ENCODE peak calls at places on chromosomes 13 and 19, in seven cellular contexts. One of them, this sample, is unnamed.

GRCh38 chr19:29624489-29625210 is 18.6 kb downstream of the POP4 start:
- DNase-seq in neuronal stem cell: no peak
- DNase-seq in fibroblast of lung: peak; percentile 25
- DNase-seq in body of pancreas: no peak
- DNase-seq in cardiac muscle cell: no peak
- DNase-seq in heart right ventricle: no peak
- DNase-seq in CD8-positive, alpha-beta T cell: no peak
- DNase-seq in this sample: no peak

GRCh38 chr19:17975032-17975431 is 8.1 kb downstream of the KCNN1 start:
- DNase-seq in cardiac muscle cell: no peak
- DNase-seq in neuronal stem cell: no peak
- DNase-seq in heart right ventricle: no peak
- DNase-seq in body of pancreas: no peak
- DNase-seq in fibroblast of lung: no peak
- DNase-seq in CD8-positive, alpha-beta T cell: no peak
- DNase-seq in this sample: no peak

GRCh38 chr19:6221220-6221877 is 58.4 kb downstream of the MLLT1 start:
- DNase-seq in body of pancreas: no peak
- DNase-seq in neuronal stem cell: no peak
- DNase-seq in heart right ventricle: no peak
- DNase-seq in fibroblast of lung: no peak
- DNase-seq in CD8-positive, alpha-beta T cell: no peak
- DNase-seq in cardiac muscle cell: no peak
- DNase-seq in this sample: no peak

GRCh38 chr13:51397262-51397933 is 55.4 kb downstream of the INTS6 start:
- DNase-seq in CD8-positive, alpha-beta T cell: no peak
- DNase-seq in neuronal stem cell: no peak
- DNase-seq in fibroblast of lung: peak; percentile 76
- DNase-seq in body of pancreas: peak; percentile 8
- DNase-seq in heart right ventricle: no peak
- DNase-seq in cardiac muscle cell: peak; percentile 59
- DNase-seq in this sample: no peak

GRCh38 chr13:96958286-96958891 is 35.9 kb downstream of the OXGR1 start:
- DNase-seq in heart right ventricle: no peak
- DNase-seq in fibroblast of lung: peak; percentile 8
- DNase-seq in cardiac muscle cell: peak; percentile 46
- DNase-seq in neuronal stem cell: peak; percentile 33
- DNase-seq in CD8-positive, alpha-beta T cell: no peak
- DNase-seq in body of pancreas: peak; percentile 43
- DNase-seq in this sample: no peak

GRCh38 chr19:58356971-58357797 is 3.9 kb upstream of the A1BG start:
- DNase-seq in cardiac muscle cell: peak; percentile 53
- DNase-seq in heart right ventricle: no peak
- DNase-seq in body of pancreas: no peak
- DNase-seq in fibroblast of lung: no peak
- DNase-seq in CD8-positive, alpha-beta T cell: no peak
- DNase-seq in neuronal stem cell: no peak
- DNase-seq in this sample: no peak

GRCh38 chr19:47615230-47615629 is 6.3 kb downstream of the BICRA start:
- DNase-seq in CD8-positive, alpha-beta T cell: no peak
- DNase-seq in fibroblast of lung: no peak
- DNase-seq in body of pancreas: no peak
- DNase-seq in neuronal stem cell: no peak
- DNase-seq in heart right ventricle: no peak
- DNase-seq in cardiac muscle cell: no peak
- DNase-seq in this sample: no peak

GRCh38 chr19:18437481-18438330 is at the start of gene ISYNA1:
- DNase-seq in neuronal stem cell: peak; percentile 69
- DNase-seq in fibroblast of lung: peak; percentile 58
- DNase-seq in heart right ventricle: peak; percentile 72
- DNase-seq in cardiac muscle cell: peak; percentile 68
- DNase-seq in CD8-positive, alpha-beta T cell: peak; percentile 41
- DNase-seq in body of pancreas: peak; percentile 60
- DNase-seq in this sample: no peak

GRCh38 chr13:26923824-26924605 is 163.4 kb upstream of the GPR12 start:
- DNase-seq in fibroblast of lung: peak; percentile 70
- DNase-seq in heart right ventricle: no peak
- DNase-seq in cardiac muscle cell: peak; percentile 96
- DNase-seq in neuronal stem cell: no peak
- DNase-seq in CD8-positive, alpha-beta T cell: no peak
- DNase-seq in body of pancreas: peak; percentile 9
- DNase-seq in this sample: no peak

GRCh38 chr13:107329991-107330390 is 762.1 kb upstream of the ARGLU1 start:
- DNase-seq in heart right ventricle: no peak
- DNase-seq in body of pancreas: no peak
- DNase-seq in cardiac muscle cell: peak; percentile 22
- DNase-seq in CD8-positive, alpha-beta T cell: no peak
- DNase-seq in fibroblast of lung: peak; percentile 67
- DNase-seq in neuronal stem cell: no peak
- DNase-seq in this sample: no peak

GRCh38 chr13:75258159-75258782 is 223.7 kb downstream of the TBC1D4 start:
- DNase-seq in heart right ventricle: no peak
- DNase-seq in cardiac muscle cell: peak; percentile 70
- DNase-seq in body of pancreas: no peak
- DNase-seq in CD8-positive, alpha-beta T cell: no peak
- DNase-seq in neuronal stem cell: peak; percentile 48
- DNase-seq in fibroblast of lung: peak; percentile 41
- DNase-seq in this sample: no peak

GRCh38 chr19:28731577-28731976 is 481.4 kb downstream of the UQCRFS1 start:
- DNase-seq in CD8-positive, alpha-beta T cell: no peak
- DNase-seq in body of pancreas: no peak
- DNase-seq in cardiac muscle cell: no peak
- DNase-seq in heart right ventricle: no peak
- DNase-seq in neuronal stem cell: no peak
- DNase-seq in fibroblast of lung: no peak
- DNase-seq in this sample: no peak

GRCh38 chr19:12778020-12778904 is 2.9 kb upstream of the HOOK2 start:
- DNase-seq in body of pancreas: peak; percentile 93
- DNase-seq in fibroblast of lung: peak; percentile 83
- DNase-seq in cardiac muscle cell: peak; percentile 93
- DNase-seq in neuronal stem cell: no peak
- DNase-seq in heart right ventricle: peak; percentile 78
- DNase-seq in CD8-positive, alpha-beta T cell: no peak
- DNase-seq in this sample: peak; percentile 75

GRCh38 chr19:45601115-45601514 is 897 bp downstream of the GPR4 start:
- DNase-seq in neuronal stem cell: no peak
- DNase-seq in CD8-positive, alpha-beta T cell: no peak
- DNase-seq in heart right ventricle: no peak
- DNase-seq in cardiac muscle cell: no peak
- DNase-seq in body of pancreas: no peak
- DNase-seq in fibroblast of lung: no peak
- DNase-seq in this sample: no peak

GRCh38 chr19:45597425-45598111 is 4.4 kb downstream of the GPR4 start:
- DNase-seq in fibroblast of lung: no peak
- DNase-seq in heart right ventricle: no peak
- DNase-seq in CD8-positive, alpha-beta T cell: no peak
- DNase-seq in neuronal stem cell: no peak
- DNase-seq in body of pancreas: no peak
- DNase-seq in cardiac muscle cell: no peak
- DNase-seq in this sample: no peak

GRCh38 chr19:45600340-45600885 is 1.6 kb downstream of the GPR4 start:
- DNase-seq in fibroblast of lung: no peak
- DNase-seq in body of pancreas: no peak
- DNase-seq in heart right ventricle: no peak
- DNase-seq in CD8-positive, alpha-beta T cell: no peak
- DNase-seq in neuronal stem cell: no peak
- DNase-seq in cardiac muscle cell: no peak
- DNase-seq in this sample: no peak

GRCh38 chr19:45598267-45599011 is 3.6 kb downstream of the GPR4 start:
- DNase-seq in CD8-positive, alpha-beta T cell: no peak
- DNase-seq in body of pancreas: no peak
- DNase-seq in fibroblast of lung: no peak
- DNase-seq in neuronal stem cell: no peak
- DNase-seq in heart right ventricle: no peak
- DNase-seq in cardiac muscle cell: peak; percentile 62
- DNase-seq in this sample: no peak

GRCh38 chr19:45599286-45599685 is 2.7 kb downstream of the GPR4 start:
- DNase-seq in body of pancreas: no peak
- DNase-seq in heart right ventricle: no peak
- DNase-seq in CD8-positive, alpha-beta T cell: no peak
- DNase-seq in cardiac muscle cell: no peak
- DNase-seq in fibroblast of lung: no peak
- DNase-seq in neuronal stem cell: no peak
- DNase-seq in this sample: no peak
- H3K27me3 ChIP-seq in body of pancreas: no peaks in the 10 kb centered on the region
- H3K27me3 ChIP-seq in heart right ventricle: peaks cover 68% of the 10 kb centered on the region
- H3K27me3 ChIP-seq in CD8-positive, alpha-beta T cell: peaks cover 53% of the 10 kb centered on the region
- H3K27me3 ChIP-seq in cardiac muscle cell: peaks cover 84% of the 10 kb centered on the region
- H3K27me3 ChIP-seq in fibroblast of lung: peaks cover 43% of the 10 kb centered on the region
- H3K27me3 ChIP-seq in neuronal stem cell: peaks cover 70% of the 10 kb centered on the region
- H3K27me3 ChIP-seq in this sample: no peaks in the 10 kb centered on the region

DNA sequence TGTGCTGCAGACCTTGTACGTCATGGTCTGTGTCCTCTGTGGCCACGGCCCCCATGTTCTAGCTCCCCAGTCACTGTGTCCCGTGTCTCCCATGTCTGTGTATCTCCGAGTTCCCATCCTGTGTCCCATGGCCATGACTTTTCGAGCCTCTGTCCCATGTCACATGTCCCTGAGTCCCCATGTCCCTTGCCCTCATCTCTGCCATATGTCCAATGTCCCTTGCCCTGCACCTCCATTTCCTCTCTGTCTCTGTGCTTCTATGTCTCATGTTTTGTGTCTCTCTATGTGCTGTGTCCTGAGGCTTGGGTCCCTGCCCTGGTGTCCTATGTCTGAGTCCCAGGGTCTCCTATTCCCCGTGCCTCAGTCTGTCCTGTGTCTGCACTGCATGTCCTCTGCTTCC is 2.0 kb downstream of the ATP4A start:
- DNase-seq in body of pancreas: no peak
- DNase-seq in neuronal stem cell: no peak
- DNase-seq in fibroblast of lung: no peak
- DNase-seq in cardiac muscle cell: no peak
- DNase-seq in CD8-positive, alpha-beta T cell: no peak
- DNase-seq in heart right ventricle: no peak
- DNase-seq in this sample: no peak
- H3K27ac ChIP-seq in body of pancreas: peak overlapping the region; percentile 10
- H3K27ac ChIP-seq in neuronal stem cell: no peak overlapping the region
- H3K27ac ChIP-seq in fibroblast of lung: no peak overlapping the region
- H3K27ac ChIP-seq in cardiac muscle cell: no peak overlapping the region
- H3K27ac ChIP-seq in CD8-positive, alpha-beta T cell: no peak overlapping the region
- H3K27ac ChIP-seq in heart right ventricle: no peak overlapping the region
- H3K27ac ChIP-seq in this sample: no peak overlapping the region

GRCh38 chr13:99989376-99990044 is 7.9 kb downstream of the ZIC2 start:
- DNase-seq in heart right ventricle: no peak
- DNase-seq in cardiac muscle cell: no peak
- DNase-seq in CD8-positive, alpha-beta T cell: no peak
- DNase-seq in neuronal stem cell: peak; percentile 26
- DNase-seq in body of pancreas: no peak
- DNase-seq in fibroblast of lung: no peak
- DNase-seq in this sample: no peak

GRCh38 chr13:99990045-99990977 is 8.7 kb downstream of the ZIC2 start:
- DNase-seq in neuronal stem cell: peak; percentile 30
- DNase-seq in heart right ventricle: no peak
- DNase-seq in fibroblast of lung: no peak
- DNase-seq in CD8-positive, alpha-beta T cell: no peak
- DNase-seq in body of pancreas: no peak
- DNase-seq in cardiac muscle cell: no peak
- DNase-seq in this sample: no peak

GRCh38 chr13:99987180-99988047 is 5.8 kb downstream of the ZIC2 start:
- DNase-seq in heart right ventricle: no peak
- DNase-seq in CD8-positive, alpha-beta T cell: no peak
- DNase-seq in body of pancreas: no peak
- DNase-seq in cardiac muscle cell: no peak
- DNase-seq in neuronal stem cell: no peak
- DNase-seq in fibroblast of lung: no peak
- DNase-seq in this sample: no peak

GRCh38 chr13:99986751-99987150 is 5.2 kb downstream of the ZIC2 start:
- DNase-seq in CD8-positive, alpha-beta T cell: no peak
- DNase-seq in heart right ventricle: no peak
- DNase-seq in neuronal stem cell: no peak
- DNase-seq in fibroblast of lung: no peak
- DNase-seq in body of pancreas: no peak
- DNase-seq in cardiac muscle cell: no peak
- DNase-seq in this sample: no peak

GRCh38 chr13:99988469-99989375 is 7.1 kb downstream of the ZIC2 start:
- DNase-seq in neuronal stem cell: peak; percentile 6
- DNase-seq in heart right ventricle: no peak
- DNase-seq in fibroblast of lung: no peak
- DNase-seq in body of pancreas: no peak
- DNase-seq in cardiac muscle cell: no peak
- DNase-seq in CD8-positive, alpha-beta T cell: no peak
- DNase-seq in this sample: no peak
- H3K27me3 ChIP-seq in neuronal stem cell: peaks cover 50% of the 10 kb centered on the region
- H3K27me3 ChIP-seq in heart right ventricle: peaks cover 98% of the 10 kb centered on the region
- H3K27me3 ChIP-seq in fibroblast of lung: peaks cover 86% of the 10 kb centered on the region
- H3K27me3 ChIP-seq in body of pancreas: peaks cover 6% of the 10 kb centered on the region
- H3K27me3 ChIP-seq in cardiac muscle cell: peaks cover 99% of the 10 kb centered on the region
- H3K27me3 ChIP-seq in CD8-positive, alpha-beta T cell: peaks cover 91% of the 10 kb centered on the region
- H3K27me3 ChIP-seq in this sample: peaks cover 56% of the 10 kb centered on the region

GRCh38 chr13:48818495-48818961 is 157.2 kb upstream of the FNDC3A start:
- DNase-seq in fibroblast of lung: peak; percentile 97
- DNase-seq in body of pancreas: no peak
- DNase-seq in cardiac muscle cell: peak; percentile 85
- DNase-seq in CD8-positive, alpha-beta T cell: no peak
- DNase-seq in heart right ventricle: no peak
- DNase-seq in neuronal stem cell: no peak
- DNase-seq in this sample: no peak

GRCh38 chr13:48819889-48820288 is 155.8 kb upstream of the FNDC3A start:
- DNase-seq in heart right ventricle: no peak
- DNase-seq in body of pancreas: no peak
- DNase-seq in CD8-positive, alpha-beta T cell: no peak
- DNase-seq in fibroblast of lung: no peak
- DNase-seq in cardiac muscle cell: no peak
- DNase-seq in neuronal stem cell: no peak
- DNase-seq in this sample: no peak

GRCh38 chr13:48816696-48817095 is 159.0 kb upstream of the FNDC3A start:
- DNase-seq in heart right ventricle: no peak
- DNase-seq in CD8-positive, alpha-beta T cell: no peak
- DNase-seq in cardiac muscle cell: no peak
- DNase-seq in neuronal stem cell: no peak
- DNase-seq in body of pancreas: no peak
- DNase-seq in fibroblast of lung: no peak
- DNase-seq in this sample: no peak

GRCh38 chr13:48817166-48817802 is 158.4 kb upstream of the FNDC3A start:
- DNase-seq in heart right ventricle: no peak
- DNase-seq in CD8-positive, alpha-beta T cell: no peak
- DNase-seq in fibroblast of lung: no peak
- DNase-seq in neuronal stem cell: no peak
- DNase-seq in body of pancreas: no peak
- DNase-seq in cardiac muscle cell: no peak
- DNase-seq in this sample: no peak

DNA sequence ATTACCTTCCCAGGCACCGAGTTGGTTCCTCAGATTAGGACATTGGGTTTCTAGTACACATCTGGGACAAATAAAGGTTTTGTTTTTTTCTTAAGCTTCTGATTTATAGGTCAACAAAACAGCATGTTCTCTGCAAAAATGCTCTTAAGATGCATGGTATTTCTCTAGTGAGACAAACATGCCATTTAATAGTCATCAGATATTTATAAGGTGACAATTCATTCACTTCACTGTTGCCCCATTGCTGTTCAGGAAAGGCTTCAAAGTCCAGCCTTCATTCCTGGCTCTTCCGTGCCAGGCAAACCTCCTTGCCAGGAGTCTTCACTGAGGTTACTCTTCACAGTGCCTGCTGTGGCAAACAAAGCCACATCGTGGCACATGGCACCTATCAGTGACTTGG is 156.3 kb upstream of the FNDC3A start:
- DNase-seq in cardiac muscle cell: no peak
- DNase-seq in neuronal stem cell: no peak
- DNase-seq in heart right ventricle: no peak
- DNase-seq in body of pancreas: no peak
- DNase-seq in CD8-positive, alpha-beta T cell: no peak
- DNase-seq in fibroblast of lung: no peak
- DNase-seq in this sample: no peak
- H3K27ac ChIP-seq in cardiac muscle cell: no peak overlapping the region
- H3K27ac ChIP-seq in neuronal stem cell: no peak overlapping the region
- H3K27ac ChIP-seq in heart right ventricle: no peak overlapping the region
- H3K27ac ChIP-seq in body of pancreas: no peak overlapping the region
- H3K27ac ChIP-seq in CD8-positive, alpha-beta T cell: no peak overlapping the region
- H3K27ac ChIP-seq in fibroblast of lung: no peak overlapping the region
- H3K27ac ChIP-seq in this sample: no peak overlapping the region

This sample was measured in dorsolateral prefrontal cortex.